ENCODE peak calls at places on chromosomes 11 and 22, in four cellular contexts. One of them, this sample, is unnamed.

GRCh38 chr11:65473275-65473860 is 25.5 kb upstream of the MALAT1 start:
- DNase-seq in fibroblast of mammary gland: peak; percentile 60
- DNase-seq in NCI-H748 treated with DMSO at 0.1 percent for 48 hours: no peak
- DNase-seq in glomerular endothelial cell: no peak
- DNase-seq in this sample: no peak

GRCh38 chr11:88405853-88406252 is 68.3 kb upstream of the CTSC start:
- DNase-seq in glomerular endothelial cell: no peak
- DNase-seq in fibroblast of mammary gland: no peak
- DNase-seq in NCI-H748 treated with DMSO at 0.1 percent for 48 hours: no peak
- DNase-seq in this sample: no peak

GRCh38 chr11:89125298-89125697 is 52.4 kb upstream of the TYR start:
- DNase-seq in fibroblast of mammary gland: no peak
- DNase-seq in glomerular endothelial cell: no peak
- DNase-seq in NCI-H748 treated with DMSO at 0.1 percent for 48 hours: no peak
- DNase-seq in this sample: no peak

GRCh38 chr11:110984147-110984546 is 261.4 kb upstream of the POU2AF2 start:
- DNase-seq in NCI-H748 treated with DMSO at 0.1 percent for 48 hours: no peak
- DNase-seq in fibroblast of mammary gland: peak; percentile 60
- DNase-seq in glomerular endothelial cell: peak; percentile 12
- DNase-seq in this sample: no peak

GRCh38 chr22:20194681-20195593 is 44.1 kb upstream of the CCDC188 start:
- DNase-seq in fibroblast of mammary gland: no peak
- DNase-seq in NCI-H748 treated with DMSO at 0.1 percent for 48 hours: no peak
- DNase-seq in glomerular endothelial cell: no peak
- DNase-seq in this sample: no peak

GRCh38 chr22:47923011-47923427 is 1160.6 kb downstream of the TBC1D22A start:
- DNase-seq in fibroblast of mammary gland: no peak
- DNase-seq in NCI-H748 treated with DMSO at 0.1 percent for 48 hours: no peak
- DNase-seq in glomerular endothelial cell: no peak
- DNase-seq in this sample: no peak

GRCh38 chr11:18046116-18046777 is at the start of gene TPH1:
- DNase-seq in glomerular endothelial cell: no peak
- DNase-seq in fibroblast of mammary gland: peak; percentile 21
- DNase-seq in NCI-H748 treated with DMSO at 0.1 percent for 48 hours: no peak
- DNase-seq in this sample: no peak

GRCh38 chr22:44542561-44543222 is 44.7 kb upstream of the RTL6 start:
- DNase-seq in fibroblast of mammary gland: no peak
- DNase-seq in glomerular endothelial cell: no peak
- DNase-seq in NCI-H748 treated with DMSO at 0.1 percent for 48 hours: no peak
- DNase-seq in this sample: no peak

GRCh38 chr11:72842644-72843330 is 28.6 kb downstream of the ATG16L2 start:
- DNase-seq in glomerular endothelial cell: no peak
- DNase-seq in NCI-H748 treated with DMSO at 0.1 percent for 48 hours: no peak
- DNase-seq in fibroblast of mammary gland: no peak
- DNase-seq in this sample: no peak

GRCh38 chr22:38867496-38868285 is 4.3 kb downstream of the CBX6 start:
- DNase-seq in fibroblast of mammary gland: no peak
- DNase-seq in glomerular endothelial cell: no peak
- DNase-seq in NCI-H748 treated with DMSO at 0.1 percent for 48 hours: no peak
- DNase-seq in this sample: no peak

GRCh38 chr11:79087957-79088318 is 352.9 kb downstream of the TENM4 start:
- DNase-seq in NCI-H748 treated with DMSO at 0.1 percent for 48 hours: no peak
- DNase-seq in glomerular endothelial cell: no peak
- DNase-seq in fibroblast of mammary gland: no peak
- DNase-seq in this sample: no peak

GRCh38 chr11:71139516-71140205 is 112.7 kb downstream of the SHANK2 start:
- DNase-seq in fibroblast of mammary gland: peak; percentile 21
- DNase-seq in glomerular endothelial cell: no peak
- DNase-seq in NCI-H748 treated with DMSO at 0.1 percent for 48 hours: no peak
- DNase-seq in this sample: no peak

GRCh38 chr11:76579047-76579751 is 91.3 kb downstream of the LRRC32 start:
- DNase-seq in NCI-H748 treated with DMSO at 0.1 percent for 48 hours: no peak
- DNase-seq in fibroblast of mammary gland: peak; percentile 65
- DNase-seq in glomerular endothelial cell: peak; percentile 87
- DNase-seq in this sample: no peak

GRCh38 chr11:44243633-44244343 is 66.2 kb downstream of the ALX4 start:
- DNase-seq in fibroblast of mammary gland: peak; percentile 30
- DNase-seq in glomerular endothelial cell: no peak
- DNase-seq in NCI-H748 treated with DMSO at 0.1 percent for 48 hours: no peak
- DNase-seq in this sample: peak; percentile 65

GRCh38 chr11:130037058-130037457 is 32.6 kb upstream of the APLP2 start:
- DNase-seq in NCI-H748 treated with DMSO at 0.1 percent for 48 hours: no peak
- DNase-seq in fibroblast of mammary gland: peak; percentile 80
- DNase-seq in glomerular endothelial cell: no peak
- DNase-seq in this sample: peak; percentile 91

GRCh38 chr22:40250608-40251007 is 72.9 kb downstream of the TNRC6B start:
- DNase-seq in glomerular endothelial cell: no peak
- DNase-seq in fibroblast of mammary gland: no peak
- DNase-seq in NCI-H748 treated with DMSO at 0.1 percent for 48 hours: no peak
- DNase-seq in this sample: no peak

GRCh38 chr11:112748713-112749481 is 212.3 kb upstream of the NCAM1 start:
- DNase-seq in glomerular endothelial cell: no peak
- DNase-seq in NCI-H748 treated with DMSO at 0.1 percent for 48 hours: no peak
- DNase-seq in fibroblast of mammary gland: no peak
- DNase-seq in this sample: no peak

GRCh38 chr11:78350101-78350645 is 67.4 kb downstream of the GAB2 start:
- DNase-seq in glomerular endothelial cell: no peak
- DNase-seq in fibroblast of mammary gland: peak; percentile 28
- DNase-seq in NCI-H748 treated with DMSO at 0.1 percent for 48 hours: no peak
- DNase-seq in this sample: no peak

GRCh38 chr11:1307998-1308744 is 1.3 kb downstream of the TOLLIP start:
- DNase-seq in glomerular endothelial cell: no peak
- DNase-seq in fibroblast of mammary gland: peak; percentile 72
- DNase-seq in NCI-H748 treated with DMSO at 0.1 percent for 48 hours: no peak
- DNase-seq in this sample: no peak

GRCh38 chr11:36509265-36509664 is 807 bp downstream of the TRAF6 start:
- DNase-seq in glomerular endothelial cell: no peak
- DNase-seq in NCI-H748 treated with DMSO at 0.1 percent for 48 hours: no peak
- DNase-seq in fibroblast of mammary gland: peak; percentile 24
- DNase-seq in this sample: no peak

GRCh38 chr11:80598905-80599304 is 1158.1 kb upstream of the TENM4 start:
- DNase-seq in fibroblast of mammary gland: no peak
- DNase-seq in NCI-H748 treated with DMSO at 0.1 percent for 48 hours: no peak
- DNase-seq in glomerular endothelial cell: no peak
- DNase-seq in this sample: no peak

GRCh38 chr11:10751581-10751940 is 515 bp downstream of the CTR9 start:
- DNase-seq in fibroblast of mammary gland: no peak
- DNase-seq in NCI-H748 treated with DMSO at 0.1 percent for 48 hours: no peak
- DNase-seq in glomerular endothelial cell: no peak
- DNase-seq in this sample: no peak

GRCh38 chr11:22192642-22193347 is at the start of gene ANO5:
- DNase-seq in NCI-H748 treated with DMSO at 0.1 percent for 48 hours: peak; percentile 26
- DNase-seq in fibroblast of mammary gland: no peak
- DNase-seq in glomerular endothelial cell: no peak
- DNase-seq in this sample: no peak